ENCODE peak calls at places on chromosome 18, in ten cellular contexts. One of them, this sample, is unnamed.

GRCh38 chr18:42412896-42413295 is 457.9 kb downstream of the PIK3C3 start:
- DNase-seq in CD4-positive, alpha-beta T cell: no peak
- DNase-seq in activated CD4-positive, CD25-positive, alpha-beta regulatory T cell: no peak
- DNase-seq in cardiac muscle cell: peak; percentile 46
- DNase-seq in activated naive CD4-positive, alpha-beta T cell: no peak
- DNase-seq in HL-60: no peak
- DNase-seq in CD4-positive, alpha-beta memory T cell: no peak
- DNase-seq in RWPE1: peak; percentile 0
- DNase-seq in NCI-H1105 treated with DMSO at 0.1 percent for 48 hours: no peak
- DNase-seq in GM04503: no peak
- DNase-seq in this sample: no peak

GRCh38 chr18:11980148-11980554 is 1.2 kb upstream of the IMPA2 start:
- DNase-seq in CD4-positive, alpha-beta T cell: no peak
- DNase-seq in HL-60: no peak
- DNase-seq in cardiac muscle cell: no peak
- DNase-seq in activated CD4-positive, CD25-positive, alpha-beta regulatory T cell: no peak
- DNase-seq in activated naive CD4-positive, alpha-beta T cell: no peak
- DNase-seq in RWPE1: peak; percentile 27
- DNase-seq in GM04503: peak; percentile 10
- DNase-seq in CD4-positive, alpha-beta memory T cell: peak; percentile 14
- DNase-seq in NCI-H1105 treated with DMSO at 0.1 percent for 48 hours: no peak
- DNase-seq in this sample: no peak

GRCh38 chr18:59631583-59632181 is 65.5 kb downstream of the CCBE1 start:
- DNase-seq in RWPE1: peak; percentile 7
- DNase-seq in activated CD4-positive, CD25-positive, alpha-beta regulatory T cell: no peak
- DNase-seq in NCI-H1105 treated with DMSO at 0.1 percent for 48 hours: peak; percentile 58
- DNase-seq in HL-60: no peak
- DNase-seq in CD4-positive, alpha-beta T cell: no peak
- DNase-seq in activated naive CD4-positive, alpha-beta T cell: no peak
- DNase-seq in CD4-positive, alpha-beta memory T cell: no peak
- DNase-seq in cardiac muscle cell: peak; percentile 68
- DNase-seq in GM04503: no peak
- DNase-seq in this sample: no peak

GRCh38 chr18:55290898-55291297 is 297.1 kb downstream of the TCF4 start:
- DNase-seq in GM04503: no peak
- DNase-seq in activated CD4-positive, CD25-positive, alpha-beta regulatory T cell: no peak
- DNase-seq in HL-60: no peak
- DNase-seq in NCI-H1105 treated with DMSO at 0.1 percent for 48 hours: no peak
- DNase-seq in RWPE1: no peak
- DNase-seq in cardiac muscle cell: no peak
- DNase-seq in CD4-positive, alpha-beta T cell: no peak
- DNase-seq in CD4-positive, alpha-beta memory T cell: no peak
- DNase-seq in activated naive CD4-positive, alpha-beta T cell: no peak
- DNase-seq in this sample: no peak

GRCh38 chr18:42274488-42275137 is 319.6 kb downstream of the PIK3C3 start:
- DNase-seq in cardiac muscle cell: peak; percentile 64
- DNase-seq in CD4-positive, alpha-beta T cell: no peak
- DNase-seq in RWPE1: no peak
- DNase-seq in activated naive CD4-positive, alpha-beta T cell: no peak
- DNase-seq in NCI-H1105 treated with DMSO at 0.1 percent for 48 hours: peak; percentile 46
- DNase-seq in GM04503: no peak
- DNase-seq in HL-60: no peak
- DNase-seq in CD4-positive, alpha-beta memory T cell: no peak
- DNase-seq in activated CD4-positive, CD25-positive, alpha-beta regulatory T cell: no peak
- DNase-seq in this sample: no peak

GRCh38 chr18:11497585-11497984 is 111.8 kb upstream of the SLC35G4 start:
- DNase-seq in cardiac muscle cell: peak; percentile 44
- DNase-seq in CD4-positive, alpha-beta memory T cell: no peak
- DNase-seq in CD4-positive, alpha-beta T cell: no peak
- DNase-seq in activated naive CD4-positive, alpha-beta T cell: no peak
- DNase-seq in HL-60: no peak
- DNase-seq in NCI-H1105 treated with DMSO at 0.1 percent for 48 hours: no peak
- DNase-seq in RWPE1: no peak
- DNase-seq in activated CD4-positive, CD25-positive, alpha-beta regulatory T cell: no peak
- DNase-seq in GM04503: no peak
- DNase-seq in this sample: no peak

GRCh38 chr18:46903406-46903805 is 13.9 kb downstream of the PIAS2 start:
- DNase-seq in CD4-positive, alpha-beta T cell: no peak
- DNase-seq in activated naive CD4-positive, alpha-beta T cell: no peak
- DNase-seq in cardiac muscle cell: no peak
- DNase-seq in GM04503: no peak
- DNase-seq in RWPE1: no peak
- DNase-seq in NCI-H1105 treated with DMSO at 0.1 percent for 48 hours: no peak
- DNase-seq in activated CD4-positive, CD25-positive, alpha-beta regulatory T cell: no peak
- DNase-seq in HL-60: no peak
- DNase-seq in CD4-positive, alpha-beta memory T cell: no peak
- DNase-seq in this sample: no peak

GRCh38 chr18:9884532-9885140 is 1.1 kb upstream of the TXNDC2 start:
- DNase-seq in NCI-H1105 treated with DMSO at 0.1 percent for 48 hours: no peak
- DNase-seq in HL-60: no peak
- DNase-seq in GM04503: no peak
- DNase-seq in activated naive CD4-positive, alpha-beta T cell: no peak
- DNase-seq in activated CD4-positive, CD25-positive, alpha-beta regulatory T cell: no peak
- DNase-seq in RWPE1: no peak
- DNase-seq in cardiac muscle cell: no peak
- DNase-seq in CD4-positive, alpha-beta T cell: no peak
- DNase-seq in CD4-positive, alpha-beta memory T cell: no peak
- DNase-seq in this sample: no peak

GRCh38 chr18:74478876-74479275 is 17.3 kb upstream of the CNDP2 start:
- DNase-seq in activated CD4-positive, CD25-positive, alpha-beta regulatory T cell: no peak
- DNase-seq in NCI-H1105 treated with DMSO at 0.1 percent for 48 hours: no peak
- DNase-seq in activated naive CD4-positive, alpha-beta T cell: no peak
- DNase-seq in HL-60: no peak
- DNase-seq in CD4-positive, alpha-beta memory T cell: no peak
- DNase-seq in cardiac muscle cell: no peak
- DNase-seq in CD4-positive, alpha-beta T cell: no peak
- DNase-seq in RWPE1: no peak
- DNase-seq in GM04503: no peak
- DNase-seq in this sample: no peak

GRCh38 chr18:22020867-22021370 is 148.5 kb upstream of the GATA6 start:
- DNase-seq in cardiac muscle cell: no peak
- DNase-seq in RWPE1: no peak
- DNase-seq in HL-60: no peak
- DNase-seq in activated naive CD4-positive, alpha-beta T cell: no peak
- DNase-seq in GM04503: no peak
- DNase-seq in CD4-positive, alpha-beta T cell: no peak
- DNase-seq in CD4-positive, alpha-beta memory T cell: no peak
- DNase-seq in NCI-H1105 treated with DMSO at 0.1 percent for 48 hours: no peak
- DNase-seq in activated CD4-positive, CD25-positive, alpha-beta regulatory T cell: no peak
- DNase-seq in this sample: no peak

GRCh38 chr18:13562494-13563029 is 163.8 kb downstream of the FAM210A start:
- DNase-seq in GM04503: no peak
- DNase-seq in activated CD4-positive, CD25-positive, alpha-beta regulatory T cell: peak; percentile 81
- DNase-seq in activated naive CD4-positive, alpha-beta T cell: no peak
- DNase-seq in HL-60: no peak
- DNase-seq in RWPE1: no peak
- DNase-seq in NCI-H1105 treated with DMSO at 0.1 percent for 48 hours: no peak
- DNase-seq in cardiac muscle cell: no peak
- DNase-seq in CD4-positive, alpha-beta memory T cell: peak; percentile 18
- DNase-seq in CD4-positive, alpha-beta T cell: no peak
- DNase-seq in this sample: no peak

GRCh38 chr18:79495591-79496071 is 99.9 kb downstream of the NFATC1 start:
- DNase-seq in GM04503: no peak
- DNase-seq in RWPE1: no peak
- DNase-seq in activated naive CD4-positive, alpha-beta T cell: no peak
- DNase-seq in NCI-H1105 treated with DMSO at 0.1 percent for 48 hours: no peak
- DNase-seq in activated CD4-positive, CD25-positive, alpha-beta regulatory T cell: no peak
- DNase-seq in HL-60: no peak
- DNase-seq in cardiac muscle cell: no peak
- DNase-seq in CD4-positive, alpha-beta memory T cell: no peak
- DNase-seq in CD4-positive, alpha-beta T cell: no peak
- DNase-seq in this sample: no peak

GRCh38 chr18:66210875-66211274 is 393.0 kb downstream of the CDH19 start:
- DNase-seq in activated naive CD4-positive, alpha-beta T cell: no peak
- DNase-seq in HL-60: no peak
- DNase-seq in CD4-positive, alpha-beta memory T cell: no peak
- DNase-seq in RWPE1: no peak
- DNase-seq in NCI-H1105 treated with DMSO at 0.1 percent for 48 hours: no peak
- DNase-seq in activated CD4-positive, CD25-positive, alpha-beta regulatory T cell: no peak
- DNase-seq in cardiac muscle cell: no peak
- DNase-seq in CD4-positive, alpha-beta T cell: no peak
- DNase-seq in GM04503: no peak
- DNase-seq in this sample: no peak

GRCh38 chr18:22601481-22601880 is 183.8 kb upstream of the CTAGE1 start:
- DNase-seq in NCI-H1105 treated with DMSO at 0.1 percent for 48 hours: no peak
- DNase-seq in activated CD4-positive, CD25-positive, alpha-beta regulatory T cell: no peak
- DNase-seq in cardiac muscle cell: no peak
- DNase-seq in CD4-positive, alpha-beta memory T cell: no peak
- DNase-seq in GM04503: peak; percentile 13
- DNase-seq in activated naive CD4-positive, alpha-beta T cell: no peak
- DNase-seq in RWPE1: no peak
- DNase-seq in HL-60: no peak
- DNase-seq in CD4-positive, alpha-beta T cell: no peak
- DNase-seq in this sample: no peak

GRCh38 chr18:38796762-38797161 is 1231.2 kb upstream of the CELF4 start:
- DNase-seq in NCI-H1105 treated with DMSO at 0.1 percent for 48 hours: no peak
- DNase-seq in CD4-positive, alpha-beta T cell: no peak
- DNase-seq in cardiac muscle cell: no peak
- DNase-seq in CD4-positive, alpha-beta memory T cell: no peak
- DNase-seq in activated CD4-positive, CD25-positive, alpha-beta regulatory T cell: no peak
- DNase-seq in HL-60: no peak
- DNase-seq in GM04503: no peak
- DNase-seq in RWPE1: no peak
- DNase-seq in activated naive CD4-positive, alpha-beta T cell: no peak
- DNase-seq in this sample: no peak

GRCh38 chr18:9419956-9420631 is 55.2 kb upstream of the RALBP1 start:
- DNase-seq in GM04503: peak; percentile 57
- DNase-seq in CD4-positive, alpha-beta T cell: no peak
- DNase-seq in activated naive CD4-positive, alpha-beta T cell: no peak
- DNase-seq in RWPE1: no peak
- DNase-seq in activated CD4-positive, CD25-positive, alpha-beta regulatory T cell: no peak
- DNase-seq in CD4-positive, alpha-beta memory T cell: no peak
- DNase-seq in NCI-H1105 treated with DMSO at 0.1 percent for 48 hours: no peak
- DNase-seq in HL-60: no peak
- DNase-seq in cardiac muscle cell: peak; percentile 9
- DNase-seq in this sample: no peak

GRCh38 chr18:10526211-10526949 is 553 bp downstream of the NAPG start:
- DNase-seq in CD4-positive, alpha-beta T cell: peak; percentile 37
- DNase-seq in cardiac muscle cell: peak; percentile 59
- DNase-seq in RWPE1: peak; percentile 60
- DNase-seq in GM04503: no peak
- DNase-seq in HL-60: peak; percentile 51
- DNase-seq in activated naive CD4-positive, alpha-beta T cell: peak; percentile 46
- DNase-seq in CD4-positive, alpha-beta memory T cell: no peak
- DNase-seq in NCI-H1105 treated with DMSO at 0.1 percent for 48 hours: peak; percentile 5
- DNase-seq in activated CD4-positive, CD25-positive, alpha-beta regulatory T cell: peak; percentile 31
- DNase-seq in this sample: peak; percentile 35

GRCh38 chr18:13258792-13259385 is 40.3 kb downstream of the LDLRAD4 start:
- DNase-seq in HL-60: no peak
- DNase-seq in cardiac muscle cell: no peak
- DNase-seq in activated naive CD4-positive, alpha-beta T cell: no peak
- DNase-seq in activated CD4-positive, CD25-positive, alpha-beta regulatory T cell: no peak
- DNase-seq in GM04503: no peak
- DNase-seq in RWPE1: no peak
- DNase-seq in CD4-positive, alpha-beta memory T cell: no peak
- DNase-seq in NCI-H1105 treated with DMSO at 0.1 percent for 48 hours: no peak
- DNase-seq in CD4-positive, alpha-beta T cell: no peak
- DNase-seq in this sample: no peak

GRCh38 chr18:32258558-32259204 is 68.8 kb downstream of the MEP1B start:
- DNase-seq in CD4-positive, alpha-beta T cell: no peak
- DNase-seq in activated CD4-positive, CD25-positive, alpha-beta regulatory T cell: no peak
- DNase-seq in activated naive CD4-positive, alpha-beta T cell: no peak
- DNase-seq in GM04503: no peak
- DNase-seq in HL-60: no peak
- DNase-seq in NCI-H1105 treated with DMSO at 0.1 percent for 48 hours: no peak
- DNase-seq in RWPE1: no peak
- DNase-seq in cardiac muscle cell: no peak
- DNase-seq in CD4-positive, alpha-beta memory T cell: no peak
- DNase-seq in this sample: no peak

GRCh38 chr18:75837316-75837715 is 409.8 kb upstream of the SMIM21 start:
- DNase-seq in RWPE1: no peak
- DNase-seq in CD4-positive, alpha-beta T cell: no peak
- DNase-seq in NCI-H1105 treated with DMSO at 0.1 percent for 48 hours: no peak
- DNase-seq in cardiac muscle cell: no peak
- DNase-seq in HL-60: no peak
- DNase-seq in activated CD4-positive, CD25-positive, alpha-beta regulatory T cell: no peak
- DNase-seq in CD4-positive, alpha-beta memory T cell: no peak
- DNase-seq in GM04503: no peak
- DNase-seq in activated naive CD4-positive, alpha-beta T cell: no peak
- DNase-seq in this sample: no peak

GRCh38 chr18:34492652-34493051 is 217.4 kb upstream of the DTNA start:
- DNase-seq in CD4-positive, alpha-beta memory T cell: no peak
- DNase-seq in RWPE1: no peak
- DNase-seq in CD4-positive, alpha-beta T cell: no peak
- DNase-seq in GM04503: no peak
- DNase-seq in activated naive CD4-positive, alpha-beta T cell: no peak
- DNase-seq in activated CD4-positive, CD25-positive, alpha-beta regulatory T cell: no peak
- DNase-seq in NCI-H1105 treated with DMSO at 0.1 percent for 48 hours: peak; percentile 53
- DNase-seq in cardiac muscle cell: no peak
- DNase-seq in HL-60: no peak
- DNase-seq in this sample: no peak

GRCh38 chr18:48838166-48838775 is 112.5 kb downstream of the SMAD7 start:
- DNase-seq in cardiac muscle cell: no peak
- DNase-seq in CD4-positive, alpha-beta memory T cell: no peak
- DNase-seq in CD4-positive, alpha-beta T cell: no peak
- DNase-seq in activated naive CD4-positive, alpha-beta T cell: no peak
- DNase-seq in RWPE1: no peak
- DNase-seq in GM04503: no peak
- DNase-seq in NCI-H1105 treated with DMSO at 0.1 percent for 48 hours: no peak
- DNase-seq in activated CD4-positive, CD25-positive, alpha-beta regulatory T cell: no peak
- DNase-seq in HL-60: no peak
- DNase-seq in this sample: no peak

GRCh38 chr18:45168883-45169585 is 446.2 kb upstream of the SLC14A2 start:
- DNase-seq in activated naive CD4-positive, alpha-beta T cell: no peak
- DNase-seq in CD4-positive, alpha-beta memory T cell: no peak
- DNase-seq in GM04503: peak; percentile 57
- DNase-seq in cardiac muscle cell: peak; percentile 66
- DNase-seq in RWPE1: peak; percentile 19
- DNase-seq in NCI-H1105 treated with DMSO at 0.1 percent for 48 hours: no peak
- DNase-seq in CD4-positive, alpha-beta T cell: no peak
- DNase-seq in HL-60: no peak
- DNase-seq in activated CD4-positive, CD25-positive, alpha-beta regulatory T cell: no peak
- DNase-seq in this sample: no peak

GRCh38 chr18:32771169-32771751 is 1.6 kb downstream of the KLHL14 start:
- DNase-seq in CD4-positive, alpha-beta T cell: no peak
- DNase-seq in HL-60: no peak
- DNase-seq in CD4-positive, alpha-beta memory T cell: no peak
- DNase-seq in RWPE1: no peak
- DNase-seq in activated naive CD4-positive, alpha-beta T cell: no peak
- DNase-seq in activated CD4-positive, CD25-positive, alpha-beta regulatory T cell: no peak
- DNase-seq in NCI-H1105 treated with DMSO at 0.1 percent for 48 hours: peak; percentile 28
- DNase-seq in GM04503: no peak
- DNase-seq in cardiac muscle cell: no peak
- DNase-seq in this sample: no peak

GRCh38 chr18:79111483-79111882 is 42.3 kb downstream of the ATP9B start:
- DNase-seq in cardiac muscle cell: no peak
- DNase-seq in activated CD4-positive, CD25-positive, alpha-beta regulatory T cell: no peak
- DNase-seq in NCI-H1105 treated with DMSO at 0.1 percent for 48 hours: no peak
- DNase-seq in activated naive CD4-positive, alpha-beta T cell: no peak
- DNase-seq in HL-60: no peak
- DNase-seq in CD4-positive, alpha-beta memory T cell: no peak
- DNase-seq in RWPE1: no peak
- DNase-seq in CD4-positive, alpha-beta T cell: no peak
- DNase-seq in GM04503: no peak
- DNase-seq in this sample: no peak

GRCh38 chr18:34028341-34028740 is 196.4 kb downstream of the NOL4 start:
- DNase-seq in NCI-H1105 treated with DMSO at 0.1 percent for 48 hours: no peak
- DNase-seq in CD4-positive, alpha-beta memory T cell: no peak
- DNase-seq in CD4-positive, alpha-beta T cell: no peak
- DNase-seq in cardiac muscle cell: no peak
- DNase-seq in activated naive CD4-positive, alpha-beta T cell: no peak
- DNase-seq in GM04503: no peak
- DNase-seq in HL-60: no peak
- DNase-seq in RWPE1: no peak
- DNase-seq in activated CD4-positive, CD25-positive, alpha-beta regulatory T cell: no peak
- DNase-seq in this sample: no peak

GRCh38 chr18:27185897-27186296 is 789 bp upstream of the CHST9 start:
- DNase-seq in NCI-H1105 treated with DMSO at 0.1 percent for 48 hours: no peak
- DNase-seq in CD4-positive, alpha-beta T cell: no peak
- DNase-seq in activated CD4-positive, CD25-positive, alpha-beta regulatory T cell: no peak
- DNase-seq in activated naive CD4-positive, alpha-beta T cell: no peak
- DNase-seq in cardiac muscle cell: no peak
- DNase-seq in HL-60: no peak
- DNase-seq in CD4-positive, alpha-beta memory T cell: no peak
- DNase-seq in RWPE1: no peak
- DNase-seq in GM04503: no peak
- DNase-seq in this sample: no peak

GRCh38 chr18:10736984-10737383 is 211.2 kb downstream of the NAPG start:
- DNase-seq in HL-60: no peak
- DNase-seq in NCI-H1105 treated with DMSO at 0.1 percent for 48 hours: no peak
- DNase-seq in cardiac muscle cell: no peak
- DNase-seq in CD4-positive, alpha-beta T cell: no peak
- DNase-seq in CD4-positive, alpha-beta memory T cell: no peak
- DNase-seq in activated naive CD4-positive, alpha-beta T cell: no peak
- DNase-seq in activated CD4-positive, CD25-positive, alpha-beta regulatory T cell: no peak
- DNase-seq in GM04503: no peak
- DNase-seq in RWPE1: no peak
- DNase-seq in this sample: no peak